ENCODE peak calls at places on chromosomes 11 and 22, in six cellular contexts. J, G, R, Y, A and F are unnamed samples.

GRCh38 chr11:29184939-29185890 is 831.6 kb downstream of the KCNA4 start:
- DNase-seq in J (peak; percentile 93), G (no peak), R (no peak), Y (no peak), A (no peak), F (no peak)

GRCh38 chr11:121561716-121562115 is 108.9 kb upstream of the SORL1-AS1 start:
- DNase-seq in J (no peak), G (no peak), R (no peak), Y (no peak), A (no peak), F (no peak)

GRCh38 chr11:115098037-115098436 is 406.2 kb downstream of the CADM1 start:
- DNase-seq in J (no peak), G (no peak), R (no peak), Y (no peak), A (no peak), F (no peak)

GRCh38 chr11:24556693-24557092 is 59.8 kb downstream of the LUZP2 start:
- DNase-seq in J (no peak), G (no peak), R (no peak), Y (no peak), A (no peak), F (no peak)

GRCh38 chr22:33785283-33785991 is 134.8 kb downstream of the LARGE1 start:
- DNase-seq in J (no peak), G (no peak), R (no peak), Y (no peak), A (no peak), F (no peak)

GRCh38 chr11:134034496-134035381 is 34.1 kb upstream of the JAM3 start:
- DNase-seq in J (no peak), G (no peak), R (no peak), Y (peak; percentile 67), A (no peak), F (peak; percentile 81)

GRCh38 chr11:76792505-76793264 is 9.5 kb downstream of the TSKU start:
- DNase-seq in J (no peak), G (no peak), R (no peak), Y (no peak), A (no peak), F (no peak)

GRCh38 chr22:38657248-38657909 is 941 bp downstream of the CBY1 start:
- DNase-seq in J (peak; percentile 36), G (peak; percentile 24), R (no peak), Y (no peak), A (peak; percentile 62), F (peak; percentile 3)

GRCh38 chr22:46436595-46437163 is 100.7 kb downstream of the CELSR1 start:
- DNase-seq in J (peak; percentile 59), G (no peak), R (no peak), Y (no peak), A (no peak), F (no peak)

GRCh38 chr11:19552100-19552499 is 160.5 kb upstream of the NAV2 start:
- DNase-seq in J (no peak), G (no peak), R (no peak), Y (no peak), A (no peak), F (no peak)

GRCh38 chr11:126546191-126546590 is 190.7 kb downstream of the ST3GAL4 start:
- DNase-seq in J (peak; percentile 13), G (no peak), R (no peak), Y (no peak), A (no peak), F (no peak)

GRCh38 chr11:115249179-115249578 is 255.0 kb downstream of the CADM1 start:
- DNase-seq in J (no peak), G (no peak), R (no peak), Y (no peak), A (no peak), F (no peak)

GRCh38 chr22:38180841-38181452 is 683 bp downstream of the PLA2G6 start:
- DNase-seq in J (no peak), G (no peak), R (no peak), Y (peak; percentile 64), A (peak; percentile 23), F (no peak)

GRCh38 chr11:72838691-72839305 is 24.6 kb downstream of the ATG16L2 start:
- DNase-seq in J (no peak), G (no peak), R (no peak), Y (no peak), A (no peak), F (no peak)

GRCh38 chr11:72577271-72577681 is 96.9 kb downstream of the PDE2A start:
- DNase-seq in J (no peak), G (no peak), R (no peak), Y (no peak), A (no peak), F (no peak)

GRCh38 chr11:127919206-127920000 is 668.0 kb downstream of the ETS1 start:
- DNase-seq in J (peak; percentile 86), G (no peak), R (no peak), Y (no peak), A (no peak), F (no peak)

GRCh38 chr22:21775061-21775460 is 39.5 kb upstream of the YPEL1 start:
- DNase-seq in J (no peak), G (no peak), R (no peak), Y (no peak), A (peak; percentile 13), F (no peak)

GRCh38 chr11:72525466-72525865 is 91.1 kb upstream of the CLPB start:
- DNase-seq in J (no peak), G (no peak), R (no peak), Y (no peak), A (no peak), F (no peak)

GRCh38 chr11:116618461-116618860 is 154.3 kb downstream of the BUD13 start:
- DNase-seq in J (no peak), G (no peak), R (no peak), Y (no peak), A (no peak), F (no peak)

GRCh38 chr11:46382644-46383403 is 1.4 kb downstream of the MDK start:
- DNase-seq in J (peak; percentile 73), G (no peak), R (no peak), Y (no peak), A (no peak), F (peak; percentile 31)

GRCh38 chr22:45608763-45609180 is 62.9 kb upstream of the ATXN10 start:
- DNase-seq in J (peak; percentile 92), G (peak; percentile 12), R (no peak), Y (no peak), A (no peak), F (no peak)

GRCh38 chr11:112161012-112161411 is 2.9 kb downstream of the IL18 start:
- DNase-seq in J (no peak), G (no peak), R (no peak), Y (no peak), A (no peak), F (no peak)

GRCh38 chr11:21723681-21724080 is 469.2 kb upstream of the ANO5 start:
- DNase-seq in J (no peak), G (no peak), R (no peak), Y (no peak), A (no peak), F (peak; percentile 69)

GRCh38 chr11:131665344-131665968 is 295.0 kb downstream of the NTM start:
- DNase-seq in J (no peak), G (no peak), R (no peak), Y (no peak), A (no peak), F (no peak)

GRCh38 chr11:46120711-46121327 is 435 bp downstream of the PHF21A start:
- DNase-seq in J (peak; percentile 81), G (no peak), R (peak; percentile 90), Y (peak; percentile 68), A (no peak), F (peak; percentile 72)

GRCh38 chr11:57290288-57290687 is 34.5 kb downstream of the TNKS1BP1 start:
- DNase-seq in J (peak; percentile 60), G (no peak), R (no peak), Y (no peak), A (no peak), F (no peak)

GRCh38 chr11:34749666-34750659 is 129.1 kb downstream of the EHF start:
- DNase-seq in J (peak; percentile 54), G (no peak), R (no peak), Y (peak; percentile 69), A (no peak), F (no peak)

GRCh38 chr11:23151819-23152218 is 291.5 kb upstream of the CCDC179 start:
- DNase-seq in J (peak; percentile 1), G (no peak), R (no peak), Y (no peak), A (no peak), F (no peak)

GRCh38 chr22:38450234-38450797 is 4.7 kb downstream of the KCNJ4 start:
- DNase-seq in J (no peak), G (no peak), R (no peak), Y (no peak), A (no peak), F (no peak)

GRCh38 chr11:123478352-123478986 is 48.4 kb downstream of the GRAMD1B start:
- DNase-seq in J (peak; percentile 83), G (no peak), R (peak; percentile 76), Y (no peak), A (no peak), F (peak; percentile 79)

GRCh38 chr11:97118756-97119155 is 728.9 kb downstream of the JRKL start:
- DNase-seq in J (no peak), G (no peak), R (no peak), Y (no peak), A (no peak), F (no peak)

GRCh38 chr11:48006301-48006992 is 26.1 kb downstream of the PTPRJ start:
- DNase-seq in J (peak; percentile 61), G (no peak), R (no peak), Y (no peak), A (no peak), F (no peak)

GRCh38 chr11:128522943-128523518 is 64.3 kb downstream of the ETS1 start:
- DNase-seq in J (no peak), G (peak; percentile 61), R (no peak), Y (no peak), A (no peak), F (no peak)

GRCh38 chr11:102244681-102245409 is 72.4 kb upstream of the BIRC3 start:
- DNase-seq in J (peak; percentile 99), G (no peak), R (no peak), Y (no peak), A (no peak), F (no peak)

GRCh38 chr22:49997221-49997599 is 15.4 kb downstream of the IL17REL start:
- DNase-seq in J (no peak), G (no peak), R (no peak), Y (no peak), A (no peak), F (no peak)

GRCh38 chr11:68010058-68011041 is at the start of gene ALDH3B1:
- DNase-seq in J (peak; percentile 94), G (no peak), R (no peak), Y (peak; percentile 94), A (peak; percentile 62), F (no peak)

GRCh38 chr11:81220166-81220895 is 1513.3 kb downstream of the FAM181B start:
- DNase-seq in J (no peak), G (no peak), R (no peak), Y (no peak), A (no peak), F (no peak)

GRCh38 chr11:109424893-109425292 is 2.9 kb downstream of the C11orf87 start:
- DNase-seq in J (no peak), G (no peak), R (no peak), Y (no peak), A (no peak), F (no peak)